ENCODE peak calls at places on chromosomes 2 and 18, in four cellular contexts. H, B, T and C are unnamed samples.

GRCh38 chr2:25521665-25522387 is 151.6 kb downstream of the DTNB start:
- DNase-seq in T (peak; percentile 60), H (peak; percentile 77), B (peak; percentile 34), C (no peak)

GRCh38 chr18:56992777-56993176 is 154.1 kb upstream of the BOD1L2 start:
- DNase-seq in B (no peak), H (no peak), T (no peak), C (no peak)

GRCh38 chr2:1709970-1710560 is 34.2 kb downstream of the PXDN start:
- DNase-seq in H (no peak), T (no peak), B (no peak), C (no peak)

GRCh38 chr2:109694190-109694589 is 80.0 kb downstream of the SOWAHC start:
- DNase-seq in B (no peak), H (no peak), T (no peak), C (no peak)

GRCh38 chr2:10161961-10162441 is 39.5 kb downstream of the RRM2 start:
- DNase-seq in T (no peak), B (no peak), H (no peak), C (peak; percentile 54)

GRCh38 chr2:230327418-230328154 is 593 bp downstream of the SP140L start:
- DNase-seq in H (peak; percentile 40), B (no peak), T (no peak), C (no peak)

GRCh38 chr18:63520053-63520452 is 22.1 kb upstream of the SERPINB12 start:
- DNase-seq in H (no peak), B (no peak), T (no peak), C (no peak)

GRCh38 chr2:59167514-59167913 is 926.4 kb upstream of the FANCL start:
- DNase-seq in T (no peak), B (no peak), H (no peak), C (no peak)

GRCh38 chr18:59087391-59087790 is 52.3 kb upstream of the SEC11C start:
- DNase-seq in B (no peak), H (no peak), T (no peak), C (no peak)

GRCh38 chr18:24400587-24400986 is 3.0 kb upstream of the OSBPL1A start:
- DNase-seq in H (no peak), T (no peak), B (no peak), C (no peak)

GRCh38 chr18:79575891-79576685 is 103.5 kb upstream of the CTDP1 start:
- DNase-seq in B (no peak), T (no peak), H (no peak), C (no peak)

GRCh38 chr2:189465478-189465877 is 24.2 kb downstream of the WDR75 start:
- DNase-seq in H (no peak), T (no peak), B (no peak), C (no peak)

GRCh38 chr2:24986397-24986796 is 14.6 kb upstream of the DNAJC27 start:
- DNase-seq in T (no peak), H (no peak), B (no peak), C (peak; percentile 35)

GRCh38 chr2:190334479-190335224 is 8.7 kb upstream of the INPP1 start:
- DNase-seq in H (no peak), B (no peak), T (no peak), C (no peak)

GRCh38 chr2:199624958-199625357 is 167.2 kb upstream of the SATB2 start:
- DNase-seq in B (no peak), H (no peak), T (no peak), C (no peak)

GRCh38 chr2:39913648-39914456 is 134.8 kb upstream of the THUMPD2 start:
- DNase-seq in T (peak; percentile 61), H (peak; percentile 32), B (no peak), C (no peak)

GRCh38 chr2:219026946-219027345 is 14.4 kb downstream of the CFAP65 start:
- DNase-seq in H (no peak), B (no peak), T (no peak), C (no peak)